ENCODE peak calls at places on chromosomes 13 and 19, in nine cellular contexts. C, T, L, Q, X, G, F, R and W are unnamed samples. For H3K9me3, the result is how much of the 10 kb centered on the place peaks cover.

GRCh38 chr13:94464771-94465170 is 14.7 kb downstream of the DCT start:
- DNase-seq in C (no peak), T (no peak), L (no peak), Q (no peak), X (no peak), G (no peak), F (no peak), R (no peak), W (no peak)

GRCh38 chr13:110546389-110546788 is 15.1 kb downstream of the RAB20 start:
- DNase-seq in C (no peak), T (no peak), L (no peak), Q (no peak), X (no peak), G (peak), F (no peak), R (no peak), W (no peak)

GRCh38 chr13:52847682-52848432 is 583 bp downstream of the PCDH8 start:
- DNase-seq in C (no peak), T (no peak), L (no peak), Q (no peak), X (no peak), G (no peak), F (peak), R (no peak), W (no peak)

GRCh38 chr13:27663947-27664346 is 42.3 kb downstream of the POLR1D start:
- DNase-seq in C (no peak), T (no peak), L (no peak), Q (no peak), X (no peak), G (no peak), F (no peak), R (no peak), W (no peak)

GRCh38 chr13:19794552-19795143 is 11.9 kb upstream of the PSPC1 start:
- DNase-seq in C (no peak), T (no peak), L (no peak), Q (peak), X (no peak), G (no peak), F (no peak), R (no peak), W (peak)

GRCh38 chr19:33777351-33777750 is 19.3 kb upstream of the KCTD15 start:
- DNase-seq in C (no peak), T (no peak), L (no peak), Q (no peak), X (no peak), G (peak), F (no peak), R (no peak), W (no peak)

GRCh38 chr19:4707956-4708650 is 15.5 kb downstream of the DPP9 start:
- DNase-seq in C (no peak), T (no peak), L (no peak), Q (no peak), X (peak), G (no peak), F (no peak), R (no peak), W (peak)

GRCh38 chr13:113741101-113741731 is 17.8 kb upstream of the TMEM255B start:
- DNase-seq in C (no peak), T (no peak), L (no peak), Q (no peak), X (no peak), G (peak), F (no peak), R (no peak), W (no peak)

GRCh38 chr13:18212873-18213272 is 968.8 kb downstream of the TUBA3C start:
- DNase-seq in C (no peak), T (no peak), L (no peak), Q (peak), X (no peak), G (no peak), F (no peak), R (peak), W (no peak)

GRCh38 chr13:112466132-112467025 is 90.2 kb downstream of the SPACA7 start:
- DNase-seq in C (no peak), T (peak), L (no peak), Q (no peak), X (no peak), G (peak), F (no peak), R (no peak), W (no peak)

GRCh38 chr13:105466376-105466775 is 1069.1 kb downstream of the EFNB2 start:
- DNase-seq in C (no peak), T (no peak), L (no peak), Q (no peak), X (no peak), G (no peak), F (no peak), R (no peak), W (no peak)

GRCh38 chr19:4343056-4343844 is at the start of gene MPND:
- DNase-seq in C (peak), T (peak), L (peak), Q (peak), X (peak), G (peak), F (peak), R (peak), W (peak)

GRCh38 chr19:13302521-13303270 is 152.5 kb downstream of the IER2 start:
- DNase-seq in C (no peak), T (no peak), L (no peak), Q (no peak), X (no peak), G (no peak), F (no peak), R (no peak), W (no peak)

GRCh38 chr13:63625869-63626268 is 2210.2 kb upstream of the PCDH20 start:
- DNase-seq in C (no peak), T (no peak), L (no peak), Q (no peak), X (no peak), G (no peak), F (no peak), R (no peak), W (no peak)

GRCh38 chr19:47598407-47599349 is 10.3 kb upstream of the BICRA start:
- DNase-seq in C (peak), T (peak), L (no peak), Q (peak), X (peak), G (no peak), F (no peak), R (peak), W (peak)

GRCh38 chr13:111215081-111216047 is 100.3 kb downstream of the ARHGEF7 start:
- DNase-seq in C (no peak), T (no peak), L (no peak), Q (no peak), X (no peak), G (no peak), F (no peak), R (no peak), W (no peak)

GRCh38 chr13:47959468-47960088 is 41.5 kb downstream of the SUCLA2 start:
- DNase-seq in C (no peak), T (no peak), L (no peak), Q (no peak), X (no peak), G (no peak), F (no peak), R (no peak), W (no peak)

GRCh38 chr13:26873174-26873698 is 112.7 kb upstream of the GPR12 start:
- DNase-seq in C (no peak), T (peak), L (no peak), Q (no peak), X (no peak), G (no peak), F (no peak), R (no peak), W (no peak)

GRCh38 chr13:111011899-111012298 is 97.0 kb upstream of the ANKRD10 start:
- DNase-seq in C (no peak), T (no peak), L (no peak), Q (no peak), X (no peak), G (no peak), F (no peak), R (no peak), W (no peak)

GRCh38 chr19:54805665-54806515 is 2.5 kb downstream of the KIR2DL4 start:
- DNase-seq in C (no peak), T (no peak), L (no peak), Q (no peak), X (no peak), G (no peak), F (no peak), R (no peak), W (no peak)
- H3K9me3 ChIP-seq in C (under half), T (half or more), L (under half), Q (under half), X (under half), G (under half), F (under half), R (under half), W (under half)

GRCh38 chr13:30690282-30691188 is 44.8 kb upstream of the ALOX5AP start:
- DNase-seq in C (peak), T (no peak), L (no peak), Q (peak), X (peak), G (peak), F (no peak), R (no peak), W (no peak)

GRCh38 chr13:30685320-30685859 is 50.0 kb upstream of the ALOX5AP start:
- DNase-seq in C (no peak), T (no peak), L (no peak), Q (no peak), X (no peak), G (no peak), F (no peak), R (no peak), W (no peak)

GRCh38 chr13:30692108-30692507 is 43.2 kb upstream of the ALOX5AP start:
- DNase-seq in C (no peak), T (no peak), L (no peak), Q (no peak), X (no peak), G (no peak), F (no peak), R (no peak), W (no peak)

GRCh38 chr13:30685987-30686386 is 49.4 kb upstream of the ALOX5AP start:
- DNase-seq in C (no peak), T (no peak), L (no peak), Q (no peak), X (no peak), G (no peak), F (no peak), R (no peak), W (no peak)

GRCh38 chr13:30689752-30690151 is 45.6 kb upstream of the ALOX5AP start:
- DNase-seq in C (no peak), T (no peak), L (no peak), Q (no peak), X (no peak), G (no peak), F (no peak), R (no peak), W (no peak)
- TF ChIP-seq POLR2AphosphoS5 in C (no peak), T (no peak), L (no peak), Q (no peak), X (no peak), G (no peak), F (no peak), R (no peak), W (no peak)

GRCh38 chr19:23896912-23897311 is 17.8 kb upstream of the ZNF726 start:
- DNase-seq in C (no peak), T (no peak), L (no peak), Q (no peak), X (no peak), G (no peak), F (no peak), R (no peak), W (no peak)
- H3K9me3 ChIP-seq in C (under half), T (half or more), L (under half), Q (under half), X (under half), G (under half), F (under half), R (under half), W (under half)

GRCh38 chr19:38676878-38677646 is 29.6 kb downstream of the ACTN4 start:
- DNase-seq in C (no peak), T (no peak), L (no peak), Q (no peak), X (no peak), G (peak), F (no peak), R (no peak), W (no peak)

GRCh38 chr19:38676023-38676877 is 28.8 kb downstream of the ACTN4 start:
- DNase-seq in C (no peak), T (no peak), L (no peak), Q (no peak), X (no peak), G (peak), F (no peak), R (peak), W (no peak)

GRCh38 chr19:38675611-38676010 is 28.2 kb downstream of the ACTN4 start:
- DNase-seq in C (no peak), T (no peak), L (no peak), Q (no peak), X (no peak), G (no peak), F (no peak), R (no peak), W (no peak)

GRCh38 chr19:38673030-38673429 is 25.6 kb downstream of the ACTN4 start:
- DNase-seq in C (no peak), T (no peak), L (no peak), Q (no peak), X (no peak), G (no peak), F (no peak), R (no peak), W (no peak)

DNA sequence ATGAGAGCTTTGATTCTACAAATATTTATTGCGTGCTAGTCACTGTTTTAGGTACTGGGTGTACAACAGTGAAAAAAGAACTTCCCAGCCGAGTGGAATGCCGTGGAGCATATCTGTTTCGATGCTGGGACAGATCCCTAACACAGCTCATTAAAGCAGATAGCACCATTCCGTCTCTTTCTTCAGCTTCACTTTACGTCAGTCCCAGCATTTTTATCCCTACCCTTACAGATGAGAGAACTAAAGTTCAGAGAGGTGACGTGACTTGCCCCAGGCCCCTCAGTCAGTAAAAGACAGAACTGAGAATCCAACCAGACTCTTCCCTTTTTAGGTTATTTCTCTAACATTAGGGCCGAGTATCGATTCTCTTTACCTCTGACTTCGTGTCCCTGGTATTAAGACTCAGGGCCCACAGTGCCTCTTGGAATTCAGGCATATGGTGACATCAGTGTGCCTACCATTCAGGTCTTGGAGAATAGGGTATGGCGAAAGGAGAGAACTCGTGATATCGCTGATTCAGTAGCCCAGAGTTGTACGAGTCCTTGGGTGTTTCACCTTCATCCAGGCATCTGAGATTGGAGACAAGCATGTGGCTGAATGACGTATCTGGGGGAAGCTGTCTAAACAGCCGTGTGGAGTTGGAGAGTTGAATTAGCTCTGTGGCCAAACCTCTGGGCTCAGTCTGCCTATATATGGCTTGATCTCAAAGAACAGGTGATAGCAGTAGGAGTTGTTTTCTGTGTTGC is 27.1 kb downstream of the ACTN4 start:
- DNase-seq in C (no peak), T (no peak), L (no peak), Q (peak), X (no peak), G (no peak), F (no peak), R (no peak), W (no peak)
- TF ChIP-seq POLR2AphosphoS5 in C (no peak), T (no peak), L (peak), Q (peak), X (no peak), G (no peak), F (no peak), R (no peak), W (no peak)

DNA sequence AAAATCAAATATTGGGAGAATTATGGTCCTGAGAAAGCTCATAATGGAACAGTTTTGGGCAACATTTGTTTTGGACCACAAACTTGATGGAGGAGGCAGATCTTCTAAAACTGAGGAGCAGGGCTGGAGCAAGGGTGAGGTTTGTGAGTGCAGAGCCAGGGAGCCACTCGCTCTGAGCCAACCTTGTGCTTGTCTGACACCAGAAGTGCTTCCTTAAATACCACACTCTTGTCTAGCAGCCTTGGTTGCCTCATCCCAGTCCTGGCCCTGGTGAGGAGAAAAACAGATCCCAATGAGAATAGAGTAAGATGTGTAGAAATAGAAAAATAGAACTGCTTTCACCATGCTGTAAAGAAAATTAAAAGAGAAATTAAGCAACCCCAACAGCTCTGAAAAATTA is 6.7 kb downstream of the ZNF317 start:
- DNase-seq in C (no peak), T (no peak), L (no peak), Q (no peak), X (no peak), G (no peak), F (no peak), R (no peak), W (no peak)
- H3K9me3 ChIP-seq in C (under half), T (under half), L (under half), Q (under half), X (under half), G (under half), F (under half), R (under half), W (under half)

GRCh38 chr13:99314640-99315176 is 7.5 kb upstream of the GPR183 start:
- DNase-seq in C (no peak), T (no peak), L (no peak), Q (no peak), X (no peak), G (no peak), F (no peak), R (peak), W (no peak)

GRCh38 chr13:99316657-99317244 is 9.6 kb upstream of the GPR183 start:
- DNase-seq in C (no peak), T (no peak), L (no peak), Q (no peak), X (peak), G (no peak), F (no peak), R (no peak), W (no peak)

GRCh38 chr13:99313941-99314340 is 6.7 kb upstream of the GPR183 start:
- DNase-seq in C (no peak), T (no peak), L (no peak), Q (no peak), X (no peak), G (no peak), F (no peak), R (no peak), W (no peak)

GRCh38 chr13:99316224-99316623 is 9.0 kb upstream of the GPR183 start:
- DNase-seq in C (no peak), T (no peak), L (no peak), Q (no peak), X (no peak), G (no peak), F (no peak), R (no peak), W (no peak)

GRCh38 chr13:99315186-99315585 is 8.0 kb upstream of the GPR183 start:
- DNase-seq in C (no peak), T (no peak), L (no peak), Q (no peak), X (no peak), G (no peak), F (no peak), R (no peak), W (no peak)
- TF ChIP-seq POLR2AphosphoS5 in C (no peak), T (no peak), L (no peak), Q (no peak), X (no peak), G (no peak), F (no peak), R (no peak), W (no peak)

DNA sequence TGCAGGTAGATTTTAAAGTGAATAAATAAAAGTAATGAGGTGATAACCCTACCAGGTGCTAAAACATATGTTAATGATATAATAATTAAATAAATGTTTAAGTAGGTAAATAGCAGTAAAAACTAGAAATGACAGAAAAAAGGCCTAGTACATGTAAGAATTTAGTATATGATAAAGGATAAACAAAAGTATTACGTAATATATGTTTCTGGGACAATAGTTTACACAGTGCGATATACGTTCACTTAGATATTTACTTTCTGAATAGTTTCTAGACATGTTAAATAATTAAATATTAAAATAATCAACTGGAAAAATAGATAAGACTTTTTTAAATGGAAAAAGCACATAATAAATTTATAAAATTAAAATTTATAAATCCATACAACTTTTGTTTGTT is 340.9 kb downstream of the LIG4 start:
- DNase-seq in C (no peak), T (no peak), L (no peak), Q (no peak), X (no peak), G (no peak), F (no peak), R (no peak), W (no peak)
- H3K9me3 ChIP-seq in C (under half), T (under half), L (under half), Q (under half), X (under half), G (under half), F (under half), R (under half), W (under half)

GRCh38 chr19:35643255-35644205 is 2.0 kb downstream of the ETV2 start:
- DNase-seq in C (peak), T (peak), L (peak), Q (peak), X (peak), G (peak), F (peak), R (peak), W (peak)
- TF ChIP-seq POLR2AphosphoS5 in C (peak), T (peak), L (peak), Q (peak), X (peak), G (peak), F (peak), R (peak), W (peak)